ENCODE peak calls at places on chromosome 22, in six cellular contexts. V is activated T-helper 9 cell treated with anti-CD3 and anti-CD28 coated beads, Interleukin-2, amount 50 U/mL, for 16 hours; F is mesothelial cell of epicardium; N is mucosa of gallbladder; Q is stimulated activated CD4-positive, alpha-beta T cell treated with anti-CD3 and anti-CD28 coated beads, Interleukin-12 subunit alpha, Interleukin-12 subunit beta, amount 100 ng/mL, for 48 hours; S is neural crest cell. E is an unnamed sample.

GRCh38 chr22:50419116-50419515 is 55.7 kb downstream of the SBF1 start:
- DNase-seq in S (no peak), Q (no peak), F (no peak), N (no peak), V (no peak), E (no peak)

GRCh38 chr22:44869196-44869595 is 116.8 kb downstream of the ARHGAP8 start:
- DNase-seq in V (no peak), N (no peak), S (no peak), Q (no peak), F (no peak), E (no peak)

GRCh38 chr22:33803371-33803770 is 116.9 kb downstream of the LARGE1 start:
- DNase-seq in F (no peak), S (no peak), Q (no peak), N (peak), V (no peak), E (no peak)

GRCh38 chr22:29150701-29151100 is 55.0 kb upstream of the EMID1 start:
- DNase-seq in N (no peak), F (no peak), S (no peak), V (no peak), Q (no peak), E (no peak)

GRCh38 chr22:31243339-31244043 is 31.4 kb downstream of the LIMK2 start:
- DNase-seq in S (no peak), F (no peak), N (no peak), Q (no peak), V (no peak), E (no peak)

GRCh38 chr22:48536691-48537591 is 1290.7 kb downstream of the BRD1 start:
- DNase-seq in V (no peak), Q (no peak), F (no peak), S (no peak), N (no peak), E (no peak)

GRCh38 chr22:27492566-27493201 is 308.9 kb downstream of the MN1 start:
- DNase-seq in V (no peak), N (no peak), F (no peak), S (no peak), Q (no peak), E (no peak)

GRCh38 chr22:29343313-29343805 is 27.9 kb upstream of the RASL10A start:
- DNase-seq in V (no peak), F (no peak), N (no peak), Q (no peak), S (no peak), E (no peak)

GRCh38 chr22:24758164-24758799 is 16.2 kb downstream of the PIWIL3 start:
- DNase-seq in V (peak), S (peak), Q (peak), N (peak), F (peak), E (peak)

GRCh38 chr22:25869771-25870170 is 127.8 kb downstream of the MYO18B start:
- DNase-seq in V (no peak), S (no peak), N (no peak), Q (no peak), F (no peak), E (no peak)

GRCh38 chr22:18056161-18056666 is 21.6 kb upstream of the PEX26 start:
- DNase-seq in V (no peak), F (no peak), S (no peak), N (no peak), Q (no peak), E (no peak)

GRCh38 chr22:38411016-38411415 is 44.0 kb downstream of the KCNJ4 start:
- DNase-seq in N (no peak), S (no peak), V (no peak), F (no peak), Q (no peak), E (no peak)